ENCODE peak calls at places on chromosomes 2 and 18, in seven cellular contexts. Z, S, G, W, Q, E and L are unnamed samples.

GRCh38 chr2:37829616-37830385 is 95.3 kb upstream of the RMDN2 start:
- DNase-seq in G (no peak), S (no peak), Z (no peak), Q (no peak), W (no peak), E (no peak), L (no peak)

GRCh38 chr2:102103992-102104871 is 38.3 kb upstream of the IL1R1 start:
- DNase-seq in Z (peak), Q (no peak), G (no peak), E (peak), S (no peak), W (peak), L (peak)

GRCh38 chr2:30408961-30409387 is 38.1 kb upstream of the LCLAT1 start:
- DNase-seq in Q (no peak), G (no peak), E (no peak), W (no peak), Z (no peak), S (no peak), L (no peak)

GRCh38 chr2:110993557-110994231 is 127.0 kb upstream of the BCL2L11 start:
- DNase-seq in S (no peak), W (peak), E (no peak), G (no peak), Q (no peak), Z (no peak), L (no peak)

GRCh38 chr2:19288291-19288690 is 70.1 kb downstream of the OSR1 start:
- DNase-seq in W (no peak), E (no peak), Z (no peak), S (no peak), G (no peak), Q (no peak), L (no peak)

GRCh38 chr2:235044501-235045271 is 92.9 kb downstream of the SH3BP4 start:
- DNase-seq in Z (no peak), Q (no peak), E (no peak), G (no peak), W (peak), S (no peak), L (no peak)

GRCh38 chr18:32674491-32674890 is 98.3 kb downstream of the KLHL14 start:
- DNase-seq in E (no peak), Z (no peak), G (no peak), Q (no peak), S (no peak), W (no peak), L (no peak)

GRCh38 chr2:196315388-196316049 is 144.1 kb upstream of the STK17B start:
- DNase-seq in G (no peak), Z (no peak), W (no peak), Q (peak), E (no peak), S (no peak), L (no peak)

GRCh38 chr18:62435435-62436031 is 87.3 kb upstream of the ZCCHC2 start:
- DNase-seq in E (no peak), G (no peak), Q (no peak), Z (no peak), S (no peak), W (no peak), L (no peak)

GRCh38 chr2:222903234-222904220 is 42.7 kb downstream of the ACSL3 start:
- DNase-seq in Z (no peak), S (no peak), Q (peak), G (peak), W (peak), E (no peak), L (no peak)

GRCh38 chr2:46014911-46015654 is 282.1 kb upstream of the EPAS1 start:
- DNase-seq in G (no peak), Q (no peak), E (no peak), W (no peak), S (no peak), Z (no peak), L (no peak)

GRCh38 chr2:234850818-234851217 is 101.0 kb upstream of the SH3BP4 start:
- DNase-seq in S (no peak), W (no peak), Q (no peak), G (no peak), E (no peak), Z (no peak), L (no peak)

GRCh38 chr2:95375532-95376221 is 26.8 kb upstream of the FAHD2A start:
- DNase-seq in Q (no peak), W (no peak), Z (no peak), G (no peak), S (no peak), E (peak), L (no peak)

GRCh38 chr2:43010428-43011141 is 215.8 kb downstream of the ZFP36L2 start:
- DNase-seq in W (no peak), E (no peak), Z (no peak), G (no peak), Q (no peak), S (no peak), L (no peak)

GRCh38 chr2:86360781-86361180 is 23.4 kb upstream of the REEP1 start:
- DNase-seq in E (no peak), Q (no peak), W (no peak), S (no peak), Z (no peak), G (no peak), L (no peak)

GRCh38 chr2:136020831-136021230 is 35.4 kb upstream of the DARS1 start:
- DNase-seq in W (no peak), S (no peak), Q (no peak), G (no peak), Z (no peak), E (no peak), L (no peak)

GRCh38 chr18:79403723-79404566 is 8.2 kb downstream of the NFATC1 start:
- DNase-seq in W (no peak), Z (no peak), E (no peak), S (peak), Q (no peak), G (no peak), L (no peak)

DNA sequence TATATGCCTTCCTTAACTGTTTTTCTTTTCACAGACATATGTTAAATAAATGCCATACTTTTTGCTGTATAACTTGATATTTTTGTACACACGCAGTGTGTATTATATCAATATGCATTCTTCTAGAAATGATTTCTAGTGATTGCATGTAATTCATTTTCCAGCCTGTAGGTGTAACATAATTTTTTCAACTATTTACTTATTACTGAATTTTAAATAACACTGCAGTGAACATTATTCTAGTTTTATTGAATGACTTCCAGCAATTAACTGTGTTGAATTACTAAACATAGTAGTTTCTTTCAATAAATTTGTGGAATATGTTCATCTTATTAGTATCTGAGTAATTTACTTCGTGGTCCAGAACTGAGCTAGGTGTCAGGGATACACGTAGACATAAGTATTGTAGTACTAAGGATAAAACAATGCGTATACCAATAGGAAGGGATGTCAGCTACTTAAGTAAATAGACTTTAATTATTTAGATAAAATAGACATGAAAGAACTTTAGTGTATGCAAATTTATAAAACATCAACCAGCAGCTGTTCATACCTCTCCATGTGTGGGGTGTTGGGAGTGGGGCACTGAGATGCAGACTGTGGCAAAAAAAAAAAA is 28.0 kb downstream of the TANC1 start:
- DNase-seq in W (no peak), Q (no peak), S (no peak), Z (no peak), G (no peak), E (no peak), L (no peak)
- TF ChIP-seq CTCF in W (peak), Q (no peak), S (peak), Z (peak), G (peak), E (no peak), L (no peak)

GRCh38 chr2:230430957-230431635 is 15.1 kb downstream of the SP100 start:
- DNase-seq in S (no peak), Z (no peak), G (no peak), W (no peak), Q (no peak), E (no peak), L (no peak)
- TF ChIP-seq CTCF in S (no peak), Z (no peak), G (no peak), W (no peak), Q (no peak), E (no peak), L (no peak)

GRCh38 chr18:14089176-14089575 is 43.1 kb downstream of the ZNF519 start:
- DNase-seq in G (no peak), Z (no peak), W (no peak), Q (no peak), S (no peak), E (no peak), L (no peak)

GRCh38 chr18:14089781-14090180 is 42.5 kb downstream of the ZNF519 start:
- DNase-seq in E (no peak), S (peak), W (no peak), Q (no peak), G (no peak), Z (no peak), L (no peak)

GRCh38 chr18:14085770-14086458 is 46.3 kb downstream of the ZNF519 start:
- DNase-seq in S (no peak), W (no peak), Q (no peak), Z (no peak), E (no peak), G (no peak), L (no peak)

GRCh38 chr18:14086459-14087231 is 45.6 kb downstream of the ZNF519 start:
- DNase-seq in G (peak), E (no peak), Q (peak), Z (no peak), S (no peak), W (no peak), L (peak)
- TF ChIP-seq CTCF in G (peak), E (no peak), Q (peak), Z (peak), S (peak), W (peak), L (peak)

GRCh38 chr2:225462945-225463344 is 63.4 kb downstream of the NYAP2 start:
- DNase-seq in S (no peak), W (no peak), G (no peak), E (no peak), Q (no peak), Z (no peak), L (no peak)
- TF ChIP-seq CTCF in S (no peak), W (no peak), G (no peak), E (no peak), Q (no peak), Z (no peak), L (peak)